ENCODE peak calls at places on chromosomes 12 and 14, in seven cellular contexts. G, F, K, Q, O, H and U are unnamed samples.

GRCh38 chr14:40221428-40221827 is 789.2 kb upstream of the FBXO33 start:
- DNase-seq in G (no peak), H (no peak), K (no peak), Q (peak), O (no peak), F (no peak), U (no peak)

GRCh38 chr12:2624543-2625266 is 170.1 kb upstream of the FKBP4 start:
- DNase-seq in G (peak), H (peak), F (peak), O (peak), K (peak), Q (peak), U (peak)

GRCh38 chr12:6532927-6533652 is 1.2 kb upstream of the GAPDH start:
- DNase-seq in O (peak), H (peak), G (no peak), K (peak), Q (peak), F (peak), U (peak)

GRCh38 chr12:10960260-10960659 is 21.2 kb upstream of the TAS2R14 start:
- DNase-seq in K (peak), H (no peak), Q (no peak), O (no peak), G (no peak), F (no peak), U (no peak)

GRCh38 chr12:2191534-2192153 is 138.9 kb downstream of the CACNA1C start:
- DNase-seq in G (no peak), O (no peak), F (no peak), H (no peak), Q (no peak), K (no peak), U (no peak)

GRCh38 chr12:51307655-51308593 is 16.1 kb downstream of the BIN2 start:
- DNase-seq in O (peak), K (no peak), Q (no peak), H (no peak), G (no peak), F (peak), U (no peak)

GRCh38 chr12:82694970-82695369 is 8.3 kb downstream of the TMTC2 start:
- DNase-seq in H (no peak), G (no peak), F (peak), Q (peak), O (no peak), K (no peak), U (no peak)

GRCh38 chr12:119956047-119956446 is 33.0 kb upstream of the BICDL1 start:
- DNase-seq in G (no peak), Q (peak), F (no peak), O (no peak), H (no peak), K (peak), U (no peak)

GRCh38 chr12:87413784-87414183 is 615.4 kb downstream of the C12orf50 start:
- DNase-seq in Q (no peak), F (peak), H (no peak), K (no peak), G (no peak), O (peak), U (no peak)

GRCh38 chr12:4438834-4439596 is 6.6 kb downstream of the FGF6 start:
- DNase-seq in Q (peak), O (no peak), G (no peak), F (no peak), H (peak), K (no peak), U (no peak)

GRCh38 chr12:59181378-59181777 is 261.1 kb upstream of the LRIG3 start:
- DNase-seq in G (no peak), F (no peak), O (no peak), Q (no peak), H (no peak), K (no peak), U (no peak)

GRCh38 chr12:89417246-89417977 is 65.1 kb upstream of the DUSP6 start:
- DNase-seq in H (no peak), Q (no peak), F (peak), O (peak), G (no peak), K (no peak), U (no peak)

GRCh38 chr12:98418357-98419075 is 96.9 kb upstream of the TMPO start:
- DNase-seq in F (peak), K (peak), H (no peak), O (peak), G (no peak), Q (peak), U (peak)

GRCh38 chr14:53151523-53151866 is 1.6 kb downstream of the DDHD1 start:
- DNase-seq in H (no peak), G (no peak), K (no peak), F (no peak), Q (no peak), O (no peak), U (no peak)

GRCh38 chr12:2785017-2785416 is 9.8 kb upstream of the FKBP4 start:
- DNase-seq in H (no peak), F (no peak), Q (no peak), O (peak), K (no peak), G (no peak), U (no peak)

GRCh38 chr12:109258201-109258600 is 50.9 kb downstream of the FOXN4 start:
- DNase-seq in Q (no peak), K (no peak), O (no peak), F (no peak), H (no peak), G (no peak), U (no peak)

GRCh38 chr14:47626151-47627035 is 49.0 kb downstream of the MDGA2 start:
- DNase-seq in K (no peak), H (no peak), G (no peak), Q (peak), O (no peak), F (no peak), U (no peak)

GRCh38 chr14:64974563-64974962 is 2.4 kb upstream of the RAB15 start:
- DNase-seq in F (no peak), O (no peak), K (no peak), G (no peak), H (no peak), Q (no peak), U (peak)

GRCh38 chr14:87888136-87888999 is 104.6 kb downstream of the GALC start:
- DNase-seq in O (no peak), F (no peak), Q (peak), K (peak), G (no peak), H (peak), U (peak)

GRCh38 chr14:100438271-100438670 is 115.1 kb downstream of the SLC25A47 start:
- DNase-seq in H (no peak), Q (no peak), K (no peak), F (no peak), O (no peak), G (no peak), U (no peak)

GRCh38 chr14:54132485-54132884 is 175.9 kb upstream of the BMP4 start:
- DNase-seq in O (no peak), F (no peak), K (no peak), H (no peak), G (no peak), Q (no peak), U (no peak)

GRCh38 chr12:131005161-131006035 is 51.7 kb downstream of the ADGRD1 start:
- DNase-seq in F (no peak), K (no peak), O (no peak), G (no peak), H (no peak), Q (no peak), U (no peak)

GRCh38 chr14:75542585-75543091 is 20.4 kb downstream of the BATF start:
- DNase-seq in F (no peak), G (no peak), Q (peak), K (peak), O (peak), H (no peak), U (no peak)

GRCh38 chr14:28101992-28102391 is 664.6 kb upstream of the FOXG1 start:
- DNase-seq in O (no peak), K (no peak), G (no peak), Q (no peak), H (no peak), F (no peak), U (no peak)

GRCh38 chr12:32515137-32515860 is 115.9 kb downstream of the FGD4 start:
- DNase-seq in F (no peak), O (no peak), Q (peak), G (no peak), H (no peak), K (peak), U (no peak)

GRCh38 chr12:78143717-78144116 is 313.0 kb downstream of the NAV3 start:
- DNase-seq in G (no peak), Q (no peak), K (no peak), H (no peak), O (no peak), F (no peak), U (no peak)

GRCh38 chr12:57803317-57803893 is 15.1 kb downstream of the AVIL start:
- DNase-seq in G (no peak), F (peak), K (peak), O (peak), Q (peak), H (peak), U (peak)

GRCh38 chr12:68245071-68246021 is 8.1 kb downstream of the IL22 start:
- DNase-seq in Q (no peak), F (peak), H (no peak), K (peak), G (no peak), O (peak), U (no peak)

GRCh38 chr14:54818201-54819133 is 84.2 kb downstream of the GCH1 start:
- DNase-seq in F (peak), Q (peak), O (peak), G (no peak), H (no peak), K (peak), U (peak)

GRCh38 chr12:132108211-132108832 is 35.8 kb downstream of the DDX51 start:
- DNase-seq in K (peak), Q (no peak), F (no peak), H (peak), O (no peak), G (peak), U (peak)

GRCh38 chr14:96083667-96084320 is 44.6 kb downstream of the C14orf132 start:
- DNase-seq in O (no peak), F (no peak), H (no peak), K (no peak), Q (peak), G (no peak), U (no peak)
- H4K8ac ChIP-seq in O (no peak), F (no peak), H (no peak), K (no peak), Q (no peak), G (no peak), U (no peak)

GRCh38 chr12:24972078-24972477 is 23.2 kb upstream of the BCAT1 start:
- DNase-seq in G (no peak), F (no peak), Q (no peak), O (no peak), H (no peak), K (peak), U (no peak)
- H4K8ac ChIP-seq in G (no peak), F (no peak), Q (no peak), O (no peak), H (no peak), K (no peak), U (no peak)

GRCh38 chr12:96890331-96890730 is 16.7 kb upstream of the NEDD1 start:
- DNase-seq in G (no peak), Q (no peak), O (no peak), K (no peak), H (no peak), F (no peak), U (no peak)

GRCh38 chr12:96889273-96889933 is 17.7 kb upstream of the NEDD1 start:
- DNase-seq in G (no peak), H (no peak), K (peak), F (peak), Q (peak), O (no peak), U (no peak)

GRCh38 chr12:96882862-96883261 is 24.2 kb upstream of the NEDD1 start:
- DNase-seq in O (peak), F (peak), Q (no peak), H (no peak), K (no peak), G (no peak), U (no peak)

GRCh38 chr12:96883571-96883970 is 23.5 kb upstream of the NEDD1 start:
- DNase-seq in Q (no peak), K (no peak), G (no peak), O (peak), F (peak), H (no peak), U (no peak)

GRCh38 chr12:96886998-96887677 is 19.9 kb upstream of the NEDD1 start:
- DNase-seq in F (peak), Q (no peak), K (peak), H (no peak), O (no peak), G (no peak), U (peak)
- H4K8ac ChIP-seq in F (no peak), Q (no peak), K (no peak), H (no peak), O (no peak), G (no peak), U (no peak)

DNA sequence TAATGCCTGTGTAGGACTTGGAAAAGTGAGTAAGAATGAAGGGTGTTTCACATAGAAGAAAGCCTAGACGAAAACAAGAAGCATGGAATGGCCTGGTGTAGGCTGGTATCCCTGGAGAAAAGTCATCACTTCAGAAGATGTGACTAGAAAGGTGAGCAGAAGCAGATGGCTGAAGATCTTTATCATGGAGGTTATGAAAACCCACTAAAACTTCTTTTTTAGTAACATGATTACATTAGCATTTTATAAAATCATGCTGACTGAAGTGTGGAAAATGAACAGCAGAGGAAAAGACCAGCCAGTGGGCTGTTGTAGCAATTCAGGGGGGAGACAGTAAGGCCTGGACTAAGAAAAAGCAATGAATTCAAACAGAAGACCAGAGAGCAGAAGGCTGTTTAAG is 114.5 kb upstream of the G2E3 start:
- DNase-seq in F (no peak), Q (no peak), G (no peak), O (no peak), K (no peak), H (no peak), U (no peak)
- H4K8ac ChIP-seq in F (no peak), Q (no peak), G (no peak), O (no peak), K (no peak), H (no peak), U (no peak)

DNA sequence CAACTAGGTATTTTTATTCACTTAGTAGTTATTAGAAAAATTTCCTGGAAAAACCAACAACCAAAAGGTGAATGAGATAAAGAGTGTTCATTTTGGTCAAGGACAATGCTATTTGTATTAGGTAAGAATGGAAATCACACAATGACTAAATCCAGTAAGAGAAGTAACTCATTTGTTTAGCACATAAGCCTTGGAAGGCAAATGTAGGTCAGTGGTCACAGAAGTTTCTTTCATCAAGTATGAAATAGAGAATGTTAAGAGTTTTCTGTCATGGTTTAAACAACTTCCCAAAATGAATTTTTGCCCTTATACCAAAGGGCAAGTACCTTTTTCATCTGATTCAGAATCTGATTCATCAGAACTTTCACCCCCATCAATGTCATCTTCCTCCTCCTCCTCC is 101.7 kb downstream of the KIF21A start:
- DNase-seq in F (no peak), O (peak), Q (peak), K (no peak), H (no peak), G (no peak), U (no peak)
- H4K8ac ChIP-seq in F (no peak), O (no peak), Q (no peak), K (no peak), H (no peak), G (no peak), U (no peak)

DNA sequence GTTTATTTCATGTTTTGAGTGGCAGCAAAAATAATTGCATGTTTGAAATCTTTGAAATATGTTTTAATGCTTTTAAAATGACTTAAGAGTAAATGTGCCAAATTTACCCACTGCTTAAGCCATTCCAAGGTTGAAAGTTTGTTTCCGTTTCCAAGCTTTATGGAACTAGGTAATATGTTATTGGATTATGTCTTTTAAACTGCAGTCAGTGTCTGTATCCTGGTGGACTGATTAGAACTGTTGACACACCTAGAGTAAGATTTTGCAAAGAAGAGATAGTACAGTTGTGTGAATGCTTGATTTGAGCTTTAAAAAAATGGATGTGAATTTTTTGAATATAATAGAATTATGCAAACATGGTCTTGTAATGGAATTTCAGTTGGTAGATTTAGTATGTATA is 135.1 kb downstream of the DERA start:
- DNase-seq in Q (no peak), O (no peak), K (no peak), F (no peak), G (no peak), H (no peak), U (no peak)
- H4K8ac ChIP-seq in Q (no peak), O (no peak), K (no peak), F (no peak), G (no peak), H (no peak), U (no peak)

GRCh38 chr12:124485371-124485770 is 82.0 kb downstream of the NCOR2 start:
- DNase-seq in Q (no peak), H (no peak), O (no peak), K (no peak), F (no peak), G (no peak), U (no peak)

GRCh38 chr12:124482567-124482893 is 84.9 kb downstream of the NCOR2 start:
- DNase-seq in F (no peak), K (no peak), G (no peak), Q (no peak), O (no peak), H (no peak), U (no peak)

GRCh38 chr12:124482901-124483799 is 84.3 kb downstream of the NCOR2 start:
- DNase-seq in G (no peak), K (no peak), F (no peak), O (no peak), H (no peak), Q (no peak), U (no peak)

GRCh38 chr12:124484526-124484953 is 82.9 kb downstream of the NCOR2 start:
- DNase-seq in G (no peak), F (no peak), H (no peak), K (no peak), O (no peak), Q (no peak), U (no peak)

GRCh38 chr12:124484067-124484466 is 83.3 kb downstream of the NCOR2 start:
- DNase-seq in O (no peak), F (no peak), Q (no peak), H (no peak), K (no peak), G (no peak), U (no peak)
- H4K8ac ChIP-seq in O (no peak), F (no peak), Q (no peak), H (no peak), K (no peak), G (no peak), U (no peak)

DNA sequence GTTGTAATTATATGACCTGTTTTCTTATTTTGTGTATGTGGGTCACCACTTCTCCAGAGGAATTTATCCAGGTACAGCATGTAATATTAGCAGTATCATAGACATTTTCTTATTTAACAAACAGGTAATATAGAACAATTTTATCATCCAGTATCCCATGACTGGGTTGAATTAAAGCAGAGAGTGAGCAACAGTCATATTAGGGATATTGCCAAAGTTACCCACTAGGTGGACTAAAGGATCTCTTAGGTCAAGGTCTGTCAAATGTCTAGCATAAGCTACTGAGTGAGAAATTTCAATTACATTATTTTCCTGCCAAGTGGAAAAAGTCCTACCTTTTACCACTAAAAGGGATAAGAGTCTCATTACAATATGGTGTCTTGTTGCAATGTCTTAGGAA is 62.1 kb upstream of the TRIM9 start:
- DNase-seq in H (no peak), Q (peak), F (peak), G (no peak), K (peak), O (peak), U (no peak)
- H4K8ac ChIP-seq in H (no peak), Q (no peak), F (no peak), G (no peak), K (no peak), O (no peak), U (no peak)

GRCh38 chr12:42130670-42131402 is 13.8 kb downstream of the GXYLT1 start:
- DNase-seq in O (peak), H (no peak), Q (peak), K (peak), F (peak), G (no peak), U (no peak)

GRCh38 chr12:42128888-42129287 is 15.8 kb downstream of the GXYLT1 start:
- DNase-seq in O (no peak), Q (peak), K (peak), H (no peak), F (no peak), G (no peak), U (no peak)

GRCh38 chr12:42126963-42127362 is 17.7 kb downstream of the GXYLT1 start:
- DNase-seq in Q (no peak), H (no peak), K (no peak), G (no peak), O (no peak), F (no peak), U (no peak)

GRCh38 chr12:42128327-42128726 is 16.3 kb downstream of the GXYLT1 start:
- DNase-seq in F (peak), K (peak), H (no peak), G (no peak), Q (peak), O (peak), U (no peak)

GRCh38 chr12:42129595-42130204 is 15.0 kb downstream of the GXYLT1 start:
- DNase-seq in O (peak), F (peak), Q (peak), G (peak), H (no peak), K (peak), U (no peak)
- H4K8ac ChIP-seq in O (no peak), F (no peak), Q (no peak), G (no peak), H (no peak), K (no peak), U (no peak)

GRCh38 chr12:7937867-7938506 is 2.0 kb upstream of the SLC2A3 start:
- DNase-seq in F (no peak), G (no peak), K (peak), Q (no peak), H (no peak), O (peak), U (no peak)
- H4K8ac ChIP-seq in F (peak), G (no peak), K (no peak), Q (peak), H (no peak), O (no peak), U (no peak)